ENCODE peak calls at places on chromosomes 5 and 9, in seven cellular contexts. One of them, this sample, is unnamed.

GRCh38 chr9:129649726-129650679 is 8.1 kb upstream of the ASB6 start:
- DNase-seq in type B pancreatic cell: no peak
- DNase-seq in CD4-positive, alpha-beta T cell: no peak
- DNase-seq in GM23338: no peak
- DNase-seq in neural crest cell: no peak
- DNase-seq in MM.1S: no peak
- DNase-seq in WTC11: no peak
- DNase-seq in this sample: no peak

GRCh38 chr9:121399883-121400607 is 30.0 kb upstream of the STOM start:
- DNase-seq in type B pancreatic cell: no peak
- DNase-seq in CD4-positive, alpha-beta T cell: no peak
- DNase-seq in GM23338: peak
- DNase-seq in neural crest cell: no peak
- DNase-seq in MM.1S: peak
- DNase-seq in WTC11: no peak
- DNase-seq in this sample: no peak

GRCh38 chr5:124162782-124163532 is 583.5 kb downstream of the ZNF608 start:
- DNase-seq in type B pancreatic cell: no peak
- DNase-seq in CD4-positive, alpha-beta T cell: no peak
- DNase-seq in GM23338: no peak
- DNase-seq in neural crest cell: peak
- DNase-seq in MM.1S: no peak
- DNase-seq in WTC11: no peak
- DNase-seq in this sample: no peak

GRCh38 chr9:134980516-134980915 is 62.8 kb upstream of the FCN1 start:
- DNase-seq in type B pancreatic cell: no peak
- DNase-seq in CD4-positive, alpha-beta T cell: no peak
- DNase-seq in GM23338: no peak
- DNase-seq in neural crest cell: no peak
- DNase-seq in MM.1S: no peak
- DNase-seq in WTC11: no peak
- DNase-seq in this sample: no peak

GRCh38 chr5:128097224-128097623 is 13.7 kb downstream of the SLC12A2 start:
- DNase-seq in type B pancreatic cell: no peak
- DNase-seq in CD4-positive, alpha-beta T cell: no peak
- DNase-seq in GM23338: no peak
- DNase-seq in neural crest cell: no peak
- DNase-seq in MM.1S: no peak
- DNase-seq in WTC11: no peak
- DNase-seq in this sample: no peak

GRCh38 chr9:3708751-3709150 is 182.9 kb upstream of the RFX3 start:
- DNase-seq in type B pancreatic cell: no peak
- DNase-seq in CD4-positive, alpha-beta T cell: no peak
- DNase-seq in GM23338: no peak
- DNase-seq in neural crest cell: no peak
- DNase-seq in MM.1S: no peak
- DNase-seq in WTC11: no peak
- DNase-seq in this sample: no peak

GRCh38 chr9:98255064-98255577 is 328 bp downstream of the TBC1D2 start:
- DNase-seq in type B pancreatic cell: no peak
- DNase-seq in CD4-positive, alpha-beta T cell: no peak
- DNase-seq in GM23338: peak
- DNase-seq in neural crest cell: no peak
- DNase-seq in MM.1S: no peak
- DNase-seq in WTC11: no peak
- DNase-seq in this sample: no peak

GRCh38 chr9:8856686-8857329 is 1057.2 kb upstream of the DMAC1 start:
- DNase-seq in type B pancreatic cell: no peak
- DNase-seq in CD4-positive, alpha-beta T cell: no peak
- DNase-seq in GM23338: peak
- DNase-seq in neural crest cell: no peak
- DNase-seq in MM.1S: no peak
- DNase-seq in WTC11: no peak
- DNase-seq in this sample: peak

GRCh38 chr5:1724822-1725602 is 74.6 kb downstream of the MRPL36 start:
- DNase-seq in type B pancreatic cell: peak
- DNase-seq in CD4-positive, alpha-beta T cell: peak
- DNase-seq in GM23338: peak
- DNase-seq in neural crest cell: no peak
- DNase-seq in MM.1S: no peak
- DNase-seq in WTC11: peak
- DNase-seq in this sample: no peak

GRCh38 chr5:147190236-147190815 is 44.5 kb upstream of the STK32A start:
- DNase-seq in type B pancreatic cell: no peak
- DNase-seq in CD4-positive, alpha-beta T cell: no peak
- DNase-seq in GM23338: no peak
- DNase-seq in neural crest cell: no peak
- DNase-seq in MM.1S: no peak
- DNase-seq in WTC11: no peak
- DNase-seq in this sample: no peak

GRCh38 chr9:3475300-3476020 is 50.3 kb downstream of the RFX3 start:
- DNase-seq in type B pancreatic cell: no peak
- DNase-seq in CD4-positive, alpha-beta T cell: no peak
- DNase-seq in GM23338: no peak
- DNase-seq in neural crest cell: no peak
- DNase-seq in MM.1S: no peak
- DNase-seq in WTC11: peak
- DNase-seq in this sample: no peak

GRCh38 chr5:38323645-38324295 is 65.4 kb downstream of the EGFLAM start:
- DNase-seq in type B pancreatic cell: no peak
- DNase-seq in CD4-positive, alpha-beta T cell: no peak
- DNase-seq in GM23338: no peak
- DNase-seq in neural crest cell: no peak
- DNase-seq in MM.1S: no peak
- DNase-seq in WTC11: no peak
- DNase-seq in this sample: no peak

GRCh38 chr9:110468950-110469349 is 110.6 kb downstream of the SVEP1 start:
- DNase-seq in type B pancreatic cell: no peak
- DNase-seq in CD4-positive, alpha-beta T cell: no peak
- DNase-seq in GM23338: no peak
- DNase-seq in neural crest cell: no peak
- DNase-seq in MM.1S: no peak
- DNase-seq in WTC11: no peak
- DNase-seq in this sample: no peak

GRCh38 chr5:159849437-159850191 is 66.7 kb upstream of the ADRA1B start:
- DNase-seq in type B pancreatic cell: no peak
- DNase-seq in CD4-positive, alpha-beta T cell: no peak
- DNase-seq in GM23338: no peak
- DNase-seq in neural crest cell: no peak
- DNase-seq in MM.1S: no peak
- DNase-seq in WTC11: no peak
- DNase-seq in this sample: no peak

GRCh38 chr5:133205204-133205603 is 153.4 kb downstream of the HSPA4 start:
- DNase-seq in type B pancreatic cell: no peak
- DNase-seq in CD4-positive, alpha-beta T cell: no peak
- DNase-seq in GM23338: no peak
- DNase-seq in neural crest cell: no peak
- DNase-seq in MM.1S: no peak
- DNase-seq in WTC11: no peak
- DNase-seq in this sample: no peak

GRCh38 chr9:35935755-35936509 is 22.0 kb downstream of the OR2S2 start:
- DNase-seq in type B pancreatic cell: no peak
- DNase-seq in CD4-positive, alpha-beta T cell: no peak
- DNase-seq in GM23338: no peak
- DNase-seq in neural crest cell: no peak
- DNase-seq in MM.1S: no peak
- DNase-seq in WTC11: no peak
- DNase-seq in this sample: no peak

GRCh38 chr9:72726951-72727350 is 205.5 kb downstream of the TMC1 start:
- DNase-seq in type B pancreatic cell: no peak
- DNase-seq in CD4-positive, alpha-beta T cell: no peak
- DNase-seq in GM23338: peak
- DNase-seq in neural crest cell: no peak
- DNase-seq in MM.1S: no peak
- DNase-seq in WTC11: no peak
- DNase-seq in this sample: no peak

GRCh38 chr9:16824545-16825041 is 45.9 kb downstream of the BNC2 start:
- DNase-seq in type B pancreatic cell: no peak
- DNase-seq in CD4-positive, alpha-beta T cell: no peak
- DNase-seq in GM23338: peak
- DNase-seq in neural crest cell: no peak
- DNase-seq in MM.1S: peak
- DNase-seq in WTC11: no peak
- DNase-seq in this sample: no peak

GRCh38 chr9:135228983-135229625 is 141.6 kb downstream of the OLFM1 start:
- DNase-seq in type B pancreatic cell: no peak
- DNase-seq in CD4-positive, alpha-beta T cell: no peak
- DNase-seq in GM23338: no peak
- DNase-seq in neural crest cell: no peak
- DNase-seq in MM.1S: no peak
- DNase-seq in WTC11: no peak
- DNase-seq in this sample: no peak

GRCh38 chr5:73644385-73644963 is 18.5 kb downstream of the ARHGEF28 start:
- DNase-seq in type B pancreatic cell: no peak
- DNase-seq in CD4-positive, alpha-beta T cell: no peak
- DNase-seq in GM23338: peak
- DNase-seq in neural crest cell: no peak
- DNase-seq in MM.1S: no peak
- DNase-seq in WTC11: no peak
- DNase-seq in this sample: no peak

GRCh38 chr5:73638344-73639095 is 12.5 kb downstream of the ARHGEF28 start:
- DNase-seq in type B pancreatic cell: no peak
- DNase-seq in CD4-positive, alpha-beta T cell: no peak
- DNase-seq in GM23338: no peak
- DNase-seq in neural crest cell: no peak
- DNase-seq in MM.1S: no peak
- DNase-seq in WTC11: no peak
- DNase-seq in this sample: no peak

GRCh38 chr5:73640861-73641320 is 14.9 kb downstream of the ARHGEF28 start:
- DNase-seq in type B pancreatic cell: no peak
- DNase-seq in CD4-positive, alpha-beta T cell: no peak
- DNase-seq in GM23338: no peak
- DNase-seq in neural crest cell: no peak
- DNase-seq in MM.1S: no peak
- DNase-seq in WTC11: no peak
- DNase-seq in this sample: no peak

GRCh38 chr5:73642296-73642695 is 16.3 kb downstream of the ARHGEF28 start:
- DNase-seq in type B pancreatic cell: no peak
- DNase-seq in CD4-positive, alpha-beta T cell: no peak
- DNase-seq in GM23338: no peak
- DNase-seq in neural crest cell: no peak
- DNase-seq in MM.1S: no peak
- DNase-seq in WTC11: no peak
- DNase-seq in this sample: no peak

DNA sequence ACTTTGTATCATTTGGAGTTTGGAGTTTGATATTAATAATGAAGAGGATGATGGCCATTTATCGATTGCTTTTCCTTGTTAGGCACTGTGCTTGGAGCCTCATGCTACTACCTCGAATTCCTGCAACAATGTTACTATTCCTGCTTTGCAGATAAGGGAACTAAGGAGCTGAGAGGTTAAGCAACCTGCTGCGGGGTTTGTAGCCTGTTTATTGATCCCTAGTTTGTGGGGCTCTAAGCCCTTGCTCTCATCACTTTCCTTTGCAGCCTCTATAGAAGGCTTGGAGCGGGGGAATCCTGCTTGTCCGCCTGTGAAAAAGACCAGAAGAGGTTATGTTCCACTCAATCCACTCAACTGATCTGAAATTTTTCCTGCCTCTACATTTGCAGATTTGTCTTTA is 15.8 kb downstream of the ARHGEF28 start:
- DNase-seq in type B pancreatic cell: no peak
- DNase-seq in CD4-positive, alpha-beta T cell: no peak
- DNase-seq in GM23338: peak
- DNase-seq in neural crest cell: no peak
- DNase-seq in MM.1S: no peak
- DNase-seq in WTC11: no peak
- DNase-seq in this sample: no peak
- TF ChIP-seq CTCF in type B pancreatic cell: no peak
- TF ChIP-seq CTCF in CD4-positive, alpha-beta T cell: no peak
- TF ChIP-seq CTCF in GM23338: no peak
- TF ChIP-seq CTCF in neural crest cell: no peak
- TF ChIP-seq CTCF in MM.1S: no peak
- TF ChIP-seq CTCF in WTC11: no peak
- TF ChIP-seq CTCF in this sample: no peak

GRCh38 chr5:142167458-142167857 is 58.9 kb downstream of the NDFIP1 start:
- DNase-seq in type B pancreatic cell: no peak
- DNase-seq in CD4-positive, alpha-beta T cell: no peak
- DNase-seq in GM23338: no peak
- DNase-seq in neural crest cell: no peak
- DNase-seq in MM.1S: no peak
- DNase-seq in WTC11: no peak
- DNase-seq in this sample: no peak
- TF ChIP-seq CTCF in type B pancreatic cell: peak
- TF ChIP-seq CTCF in CD4-positive, alpha-beta T cell: no peak
- TF ChIP-seq CTCF in GM23338: peak
- TF ChIP-seq CTCF in neural crest cell: no peak
- TF ChIP-seq CTCF in MM.1S: no peak
- TF ChIP-seq CTCF in WTC11: no peak
- TF ChIP-seq CTCF in this sample: no peak

GRCh38 chr9:132301521-132301920 is 53.3 kb downstream of the SETX start:
- DNase-seq in type B pancreatic cell: no peak
- DNase-seq in CD4-positive, alpha-beta T cell: no peak
- DNase-seq in GM23338: no peak
- DNase-seq in neural crest cell: no peak
- DNase-seq in MM.1S: no peak
- DNase-seq in WTC11: no peak
- DNase-seq in this sample: no peak
- TF ChIP-seq CTCF in type B pancreatic cell: no peak
- TF ChIP-seq CTCF in CD4-positive, alpha-beta T cell: no peak
- TF ChIP-seq CTCF in GM23338: no peak
- TF ChIP-seq CTCF in neural crest cell: no peak
- TF ChIP-seq CTCF in MM.1S: no peak
- TF ChIP-seq CTCF in WTC11: no peak
- TF ChIP-seq CTCF in this sample: no peak

GRCh38 chr5:125349432-125349831 is 603.0 kb upstream of the ZNF608 start:
- DNase-seq in type B pancreatic cell: no peak
- DNase-seq in CD4-positive, alpha-beta T cell: no peak
- DNase-seq in GM23338: peak
- DNase-seq in neural crest cell: no peak
- DNase-seq in MM.1S: no peak
- DNase-seq in WTC11: no peak
- DNase-seq in this sample: no peak
- TF ChIP-seq CTCF in type B pancreatic cell: peak
- TF ChIP-seq CTCF in CD4-positive, alpha-beta T cell: no peak
- TF ChIP-seq CTCF in GM23338: no peak
- TF ChIP-seq CTCF in neural crest cell: no peak
- TF ChIP-seq CTCF in MM.1S: no peak
- TF ChIP-seq CTCF in WTC11: no peak
- TF ChIP-seq CTCF in this sample: no peak

GRCh38 chr9:133643362-133643755 is 7.2 kb downstream of the DBH start:
- DNase-seq in type B pancreatic cell: no peak
- DNase-seq in CD4-positive, alpha-beta T cell: no peak
- DNase-seq in GM23338: no peak
- DNase-seq in neural crest cell: no peak
- DNase-seq in MM.1S: no peak
- DNase-seq in WTC11: no peak
- DNase-seq in this sample: no peak

GRCh38 chr9:133641861-133642595 is 5.9 kb downstream of the DBH start:
- DNase-seq in type B pancreatic cell: no peak
- DNase-seq in CD4-positive, alpha-beta T cell: no peak
- DNase-seq in GM23338: no peak
- DNase-seq in neural crest cell: no peak
- DNase-seq in MM.1S: no peak
- DNase-seq in WTC11: no peak
- DNase-seq in this sample: no peak

GRCh38 chr9:133644968-133645765 is 9.0 kb downstream of the DBH start:
- DNase-seq in type B pancreatic cell: no peak
- DNase-seq in CD4-positive, alpha-beta T cell: no peak
- DNase-seq in GM23338: no peak
- DNase-seq in neural crest cell: no peak
- DNase-seq in MM.1S: no peak
- DNase-seq in WTC11: no peak
- DNase-seq in this sample: no peak

GRCh38 chr9:133642708-133643361 is 6.7 kb downstream of the DBH start:
- DNase-seq in type B pancreatic cell: no peak
- DNase-seq in CD4-positive, alpha-beta T cell: no peak
- DNase-seq in GM23338: no peak
- DNase-seq in neural crest cell: no peak
- DNase-seq in MM.1S: no peak
- DNase-seq in WTC11: no peak
- DNase-seq in this sample: no peak

GRCh38 chr9:133643978-133644760 is 8.0 kb downstream of the DBH start:
- DNase-seq in type B pancreatic cell: no peak
- DNase-seq in CD4-positive, alpha-beta T cell: no peak
- DNase-seq in GM23338: no peak
- DNase-seq in neural crest cell: no peak
- DNase-seq in MM.1S: no peak
- DNase-seq in WTC11: no peak
- DNase-seq in this sample: no peak
- TF ChIP-seq CTCF in type B pancreatic cell: no peak
- TF ChIP-seq CTCF in CD4-positive, alpha-beta T cell: no peak
- TF ChIP-seq CTCF in GM23338: no peak
- TF ChIP-seq CTCF in neural crest cell: no peak
- TF ChIP-seq CTCF in MM.1S: no peak
- TF ChIP-seq CTCF in WTC11: no peak
- TF ChIP-seq CTCF in this sample: no peak

This sample was measured in mesothelial cell of epicardium.